ENCODE peak calls at places on chromosome 11, in seven cellular contexts. E is CD4-positive, alpha-beta T cell; O is heart left ventricle; F is A549; Q is lung; K is upper lobe of left lung; S is foreskin keratinocyte. J is an unnamed sample.

GRCh38 chr11:99244613-99245012 is 223.9 kb downstream of the CNTN5 start:
- ATAC-seq in E (no peak), O (no peak), F (no peak), Q (peak), K (no peak), S (no peak), J (no peak)

GRCh38 chr11:107682182-107682971 is 29.5 kb downstream of the SLN start:
- ATAC-seq in E (no peak), O (no peak), F (no peak), Q (no peak), K (peak), S (peak), J (no peak)

GRCh38 chr11:32244453-32244852 is 153.6 kb downstream of the RCN1 start:
- ATAC-seq in E (no peak), O (no peak), F (no peak), Q (no peak), K (no peak), S (no peak), J (no peak)

GRCh38 chr11:73493838-73494598 is 103.9 kb downstream of the FAM168A start:
- ATAC-seq in E (no peak), O (peak), F (no peak), Q (no peak), K (no peak), S (peak), J (no peak)

GRCh38 chr11:102842930-102843329 is 479 bp downstream of the MMP3 start:
- ATAC-seq in E (no peak), O (no peak), F (no peak), Q (no peak), K (no peak), S (no peak), J (no peak)

GRCh38 chr11:44766972-44767278 is 40.2 kb downstream of the TSPAN18 start:
- ATAC-seq in E (no peak), O (peak), F (no peak), Q (no peak), K (peak), S (no peak), J (peak)

GRCh38 chr11:11163256-11163655 is 189.8 kb downstream of the CSNK2A3 start:
- ATAC-seq in E (no peak), O (no peak), F (peak), Q (no peak), K (peak), S (no peak), J (no peak)

GRCh38 chr11:83150450-83150849 is 6.5 kb upstream of the PCF11 start:
- ATAC-seq in E (no peak), O (no peak), F (no peak), Q (no peak), K (no peak), S (no peak), J (no peak)

GRCh38 chr11:46296520-46297448 is 19.3 kb downstream of the CREB3L1 start:
- ATAC-seq in E (no peak), O (peak), F (peak), Q (no peak), K (peak), S (peak), J (peak)

GRCh38 chr11:18710545-18710944 is 12.0 kb downstream of the TMEM86A start:
- ATAC-seq in E (no peak), O (no peak), F (no peak), Q (no peak), K (no peak), S (no peak), J (no peak)

GRCh38 chr11:87778341-87778740 is 396.9 kb downstream of the RAB38 start:
- ATAC-seq in E (no peak), O (no peak), F (no peak), Q (no peak), K (no peak), S (peak), J (no peak)

GRCh38 chr11:45918331-45918941 is 759 bp upstream of the PEX16 start:
- ATAC-seq in E (no peak), O (peak), F (peak), Q (peak), K (peak), S (peak), J (peak)

GRCh38 chr11:117842131-117842941 is 17.8 kb upstream of the FXYD2 start:
- ATAC-seq in E (no peak), O (peak), F (no peak), Q (no peak), K (peak), S (no peak), J (peak)
- H3K27ac ChIP-seq in E (no peak), O (no peak), F (no peak), Q (no peak), K (peak), S (no peak), J (no peak)

GRCh38 chr11:74646215-74646614 is 53.8 kb downstream of the POLD3 start:
- ATAC-seq in E (no peak), O (no peak), F (no peak), Q (no peak), K (no peak), S (no peak), J (no peak)
- H3K27ac ChIP-seq in E (no peak), O (no peak), F (no peak), Q (no peak), K (no peak), S (no peak), J (no peak)

GRCh38 chr11:70327717-70328116 is 57.2 kb downstream of the PPFIA1 start:
- ATAC-seq in E (no peak), O (no peak), F (no peak), Q (no peak), K (no peak), S (no peak), J (no peak)
- H3K27ac ChIP-seq in E (no peak), O (no peak), F (no peak), Q (no peak), K (no peak), S (no peak), J (peak)

GRCh38 chr11:57599381-57599780 is 1.9 kb downstream of the SERPING1 start:
- ATAC-seq in E (no peak), O (no peak), F (no peak), Q (no peak), K (no peak), S (no peak), J (no peak)

GRCh38 chr11:57598831-57599155 is 1.3 kb downstream of the SERPING1 start:
- ATAC-seq in E (no peak), O (no peak), F (no peak), Q (no peak), K (no peak), S (peak), J (no peak)

GRCh38 chr11:57597461-57597892 is at the start of gene SERPING1:
- ATAC-seq in E (no peak), O (peak), F (no peak), Q (peak), K (peak), S (no peak), J (peak)

GRCh38 chr11:57597971-57598830 is 716 bp downstream of the SERPING1 start:
- ATAC-seq in E (no peak), O (peak), F (peak), Q (peak), K (peak), S (peak), J (peak)

DNA sequence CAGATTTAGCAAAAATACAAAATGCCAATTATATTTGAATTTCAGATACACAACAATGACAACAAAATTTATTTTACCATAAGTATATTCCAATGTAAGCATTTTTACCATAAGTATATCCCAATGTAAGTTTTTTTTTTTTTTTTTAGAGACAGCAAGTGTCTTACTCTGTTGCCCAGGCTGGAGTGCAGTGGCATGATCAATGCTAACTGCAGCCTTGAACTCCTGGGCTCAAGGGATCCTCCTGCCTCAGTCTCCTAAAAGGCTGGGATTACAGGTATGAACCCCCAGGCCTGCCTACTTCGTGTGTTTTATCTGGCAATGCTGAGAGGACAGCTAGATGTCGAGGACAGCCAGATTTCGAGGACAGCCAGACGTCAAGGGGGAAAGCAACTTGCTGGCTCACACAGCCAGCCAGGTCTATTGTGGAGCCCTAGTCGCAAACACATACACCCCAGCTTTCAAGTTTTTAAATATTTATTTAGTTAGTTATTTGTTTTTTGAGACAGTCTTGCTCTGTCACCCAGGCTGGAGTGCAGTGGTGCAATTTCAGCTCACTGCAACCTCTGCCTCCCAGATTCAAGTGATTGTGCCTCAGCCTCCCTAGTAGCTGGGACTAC is 1.1 kb upstream of the SERPING1 start:
- ATAC-seq in E (no peak), O (no peak), F (no peak), Q (no peak), K (no peak), S (no peak), J (no peak)
- H3K27ac ChIP-seq in E (no peak), O (peak), F (no peak), Q (peak), K (peak), S (no peak), J (no peak)

GRCh38 chr11:1073261-1073724 is 1.4 kb upstream of the MUC2 start:
- ATAC-seq in E (no peak), O (no peak), F (peak), Q (peak), K (peak), S (peak), J (peak)
- H3K27ac ChIP-seq in E (no peak), O (no peak), F (peak), Q (no peak), K (no peak), S (no peak), J (no peak)

DNA sequence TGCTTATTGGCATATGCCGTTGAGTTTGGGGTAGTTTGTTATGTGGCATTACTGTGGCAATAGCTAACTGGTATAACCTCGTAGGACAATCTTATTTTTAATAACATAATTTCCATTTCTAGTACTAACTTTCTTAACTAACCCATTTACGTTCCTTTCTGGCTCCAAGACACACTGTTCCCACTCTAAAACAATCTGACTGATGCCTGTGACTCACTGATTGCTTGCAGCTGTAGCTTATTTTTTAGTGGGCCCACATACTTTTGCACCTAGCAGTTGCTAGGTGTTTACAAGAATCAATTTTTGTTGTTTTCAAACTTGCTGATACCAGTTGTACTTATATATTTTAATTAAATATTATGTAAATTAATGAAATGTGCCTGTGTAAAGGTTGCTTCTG is 52.2 kb downstream of the FAT3 start:
- ATAC-seq in E (no peak), O (no peak), F (no peak), Q (no peak), K (no peak), S (peak), J (no peak)
- H3K27ac ChIP-seq in E (no peak), O (no peak), F (no peak), Q (no peak), K (no peak), S (no peak), J (no peak)

GRCh38 chr11:93197383-93198220 is at the start of gene SLC36A4:
- ATAC-seq in E (peak), O (peak), F (peak), Q (peak), K (peak), S (peak), J (peak)
- H3K27ac ChIP-seq in E (peak), O (peak), F (peak), Q (peak), K (peak), S (peak), J (peak)